ENCODE peak calls at places on chromosomes 11 and 22, in ten cellular contexts. Z is mesendoderm; V is AG20443; S is SK-MEL-5; E is C1 segment of cervical spinal cord; P is T-helper 1 cell; I is stimulated activated CD4-positive, alpha-beta T cell treated with anti-CD3 and anti-CD28 coated beads, TNF-alpha, amount 100 ng/mL, for 48 hours; D is T-helper 2 cell; G is skeletal muscle cell; C is Karpas-422. M is an unnamed sample.

GRCh38 chr11:67230406-67230805 is 35.9 kb upstream of the GRK2 start:
- DNase-seq in Z (no peak), V (no peak), S (no peak), E (no peak), P (no peak), I (no peak), D (no peak), G (no peak), C (no peak), M (no peak)

GRCh38 chr22:46055851-46056168 is 78.8 kb upstream of the WNT7B start:
- DNase-seq in Z (no peak), V (no peak), S (no peak), E (no peak), P (no peak), I (no peak), D (no peak), G (no peak), C (no peak), M (no peak)

GRCh38 chr11:19703211-19703610 is 9.4 kb upstream of the NAV2 start:
- DNase-seq in Z (no peak), V (no peak), S (no peak), E (no peak), P (no peak), I (no peak), D (no peak), G (no peak), C (no peak), M (no peak)

GRCh38 chr11:121426476-121427454 is 25.3 kb upstream of the SORL1 start:
- DNase-seq in Z (peak), V (peak), S (no peak), E (peak), P (peak), I (no peak), D (peak), G (no peak), C (peak), M (no peak)

GRCh38 chr22:36379593-36380361 is 8.0 kb downstream of the MYH9 start:
- DNase-seq in Z (no peak), V (no peak), S (no peak), E (no peak), P (peak), I (no peak), D (no peak), G (no peak), C (no peak), M (no peak)

GRCh38 chr11:73453562-73453961 is 77.4 kb downstream of the RELT start:
- DNase-seq in Z (no peak), V (peak), S (no peak), E (no peak), P (no peak), I (no peak), D (no peak), G (no peak), C (no peak), M (no peak)

GRCh38 chr22:35684270-35684700 is 33.4 kb upstream of the APOL5 start:
- DNase-seq in Z (peak), V (peak), S (peak), E (no peak), P (no peak), I (no peak), D (no peak), G (no peak), C (peak), M (peak)

GRCh38 chr22:16989915-16990314 is 18.1 kb downstream of the GAB4 start:
- DNase-seq in Z (no peak), V (no peak), S (no peak), E (no peak), P (no peak), I (no peak), D (no peak), G (no peak), C (no peak), M (no peak)

GRCh38 chr22:50456466-50457234 is 18.2 kb downstream of the SBF1 start:
- DNase-seq in Z (peak), V (no peak), S (no peak), E (no peak), P (no peak), I (no peak), D (no peak), G (no peak), C (no peak), M (no peak)

GRCh38 chr11:106160494-106160893 is 83.0 kb downstream of the AASDHPPT start:
- DNase-seq in Z (no peak), V (peak), S (no peak), E (no peak), P (no peak), I (no peak), D (no peak), G (no peak), C (peak), M (no peak)

GRCh38 chr22:27686534-27686933 is 115.0 kb downstream of the MN1 start:
- DNase-seq in Z (no peak), V (peak), S (peak), E (peak), P (no peak), I (no peak), D (no peak), G (no peak), C (no peak), M (peak)

M was measured in anterior cingulate cortex.